ENCODE peak calls at places on chromosomes 16 and 17, in eight cellular contexts. One of them, this sample, is unnamed.

GRCh38 chr16:87189426-87189825 is 127.8 kb downstream of the C16orf95 start:
- DNase-seq in lower leg skin: no peak
- DNase-seq in left ventricle myocardium inferior: no peak
- DNase-seq in heart right ventricle: no peak
- DNase-seq in kidney tubule cell: no peak
- DNase-seq in GM20000: no peak
- DNase-seq in fibroblast of lung: no peak
- DNase-seq in iris pigment epithelial cell: no peak
- DNase-seq in this sample: no peak

GRCh38 chr16:49755291-49755611 is 100.7 kb downstream of the ZNF423 start:
- DNase-seq in left ventricle myocardium inferior: no peak
- DNase-seq in lower leg skin: no peak
- DNase-seq in GM20000: no peak
- DNase-seq in iris pigment epithelial cell: peak
- DNase-seq in heart right ventricle: peak
- DNase-seq in kidney tubule cell: peak
- DNase-seq in fibroblast of lung: peak
- DNase-seq in this sample: peak

GRCh38 chr17:76873856-76874255 is 5.7 kb downstream of the MGAT5B start:
- DNase-seq in heart right ventricle: no peak
- DNase-seq in fibroblast of lung: peak
- DNase-seq in iris pigment epithelial cell: peak
- DNase-seq in kidney tubule cell: no peak
- DNase-seq in GM20000: no peak
- DNase-seq in lower leg skin: no peak
- DNase-seq in left ventricle myocardium inferior: no peak
- DNase-seq in this sample: no peak

GRCh38 chr17:40110457-40110856 is 10.1 kb upstream of the NR1D1 start:
- DNase-seq in fibroblast of lung: no peak
- DNase-seq in iris pigment epithelial cell: no peak
- DNase-seq in lower leg skin: peak
- DNase-seq in heart right ventricle: peak
- DNase-seq in kidney tubule cell: no peak
- DNase-seq in left ventricle myocardium inferior: no peak
- DNase-seq in GM20000: no peak
- DNase-seq in this sample: no peak

GRCh38 chr17:78759203-78759968 is 22.7 kb downstream of the CYTH1 start:
- DNase-seq in iris pigment epithelial cell: peak
- DNase-seq in fibroblast of lung: peak
- DNase-seq in kidney tubule cell: no peak
- DNase-seq in left ventricle myocardium inferior: peak
- DNase-seq in lower leg skin: peak
- DNase-seq in heart right ventricle: peak
- DNase-seq in GM20000: no peak
- DNase-seq in this sample: peak

GRCh38 chr17:64661731-64661980 is 451 bp downstream of the SMURF2 start:
- DNase-seq in lower leg skin: peak
- DNase-seq in iris pigment epithelial cell: no peak
- DNase-seq in heart right ventricle: peak
- DNase-seq in kidney tubule cell: no peak
- DNase-seq in GM20000: no peak
- DNase-seq in left ventricle myocardium inferior: no peak
- DNase-seq in fibroblast of lung: no peak
- DNase-seq in this sample: peak

GRCh38 chr16:50313596-50314483 is 47.5 kb downstream of the ADCY7 start:
- DNase-seq in lower leg skin: peak
- DNase-seq in left ventricle myocardium inferior: peak
- DNase-seq in kidney tubule cell: no peak
- DNase-seq in heart right ventricle: peak
- DNase-seq in fibroblast of lung: no peak
- DNase-seq in iris pigment epithelial cell: peak
- DNase-seq in GM20000: no peak
- DNase-seq in this sample: peak

GRCh38 chr17:31374083-31374447 is 17.4 kb upstream of the RAB11FIP4 start:
- DNase-seq in heart right ventricle: no peak
- DNase-seq in left ventricle myocardium inferior: no peak
- DNase-seq in kidney tubule cell: no peak
- DNase-seq in GM20000: no peak
- DNase-seq in fibroblast of lung: no peak
- DNase-seq in lower leg skin: no peak
- DNase-seq in iris pigment epithelial cell: no peak
- DNase-seq in this sample: no peak

GRCh38 chr17:6140188-6140587 is 70.0 kb downstream of the WSCD1 start:
- DNase-seq in lower leg skin: no peak
- DNase-seq in iris pigment epithelial cell: no peak
- DNase-seq in fibroblast of lung: no peak
- DNase-seq in left ventricle myocardium inferior: no peak
- DNase-seq in kidney tubule cell: no peak
- DNase-seq in heart right ventricle: no peak
- DNase-seq in GM20000: no peak
- DNase-seq in this sample: no peak

GRCh38 chr17:28675980-28676379 is 14.0 kb downstream of the SUPT6H start:
- DNase-seq in heart right ventricle: no peak
- DNase-seq in iris pigment epithelial cell: no peak
- DNase-seq in lower leg skin: peak
- DNase-seq in left ventricle myocardium inferior: no peak
- DNase-seq in fibroblast of lung: no peak
- DNase-seq in GM20000: no peak
- DNase-seq in kidney tubule cell: peak
- DNase-seq in this sample: no peak

GRCh38 chr16:87582221-87582965 is 19.9 kb upstream of the JPH3 start:
- DNase-seq in lower leg skin: peak
- DNase-seq in fibroblast of lung: peak
- DNase-seq in left ventricle myocardium inferior: peak
- DNase-seq in kidney tubule cell: peak
- DNase-seq in heart right ventricle: peak
- DNase-seq in iris pigment epithelial cell: peak
- DNase-seq in GM20000: no peak
- DNase-seq in this sample: peak

GRCh38 chr17:39618252-39618913 is 8.4 kb upstream of the PPP1R1B start:
- DNase-seq in iris pigment epithelial cell: no peak
- DNase-seq in fibroblast of lung: no peak
- DNase-seq in kidney tubule cell: no peak
- DNase-seq in lower leg skin: peak
- DNase-seq in left ventricle myocardium inferior: no peak
- DNase-seq in GM20000: no peak
- DNase-seq in heart right ventricle: no peak
- DNase-seq in this sample: no peak

GRCh38 chr17:59160203-59161025 is 4.9 kb downstream of the PRR11 start:
- DNase-seq in GM20000: no peak
- DNase-seq in lower leg skin: peak
- DNase-seq in iris pigment epithelial cell: no peak
- DNase-seq in heart right ventricle: no peak
- DNase-seq in kidney tubule cell: no peak
- DNase-seq in fibroblast of lung: peak
- DNase-seq in left ventricle myocardium inferior: no peak
- DNase-seq in this sample: no peak

GRCh38 chr16:49330562-49331201 is 42.9 kb upstream of the C16orf78 start:
- DNase-seq in GM20000: no peak
- DNase-seq in lower leg skin: no peak
- DNase-seq in iris pigment epithelial cell: no peak
- DNase-seq in kidney tubule cell: no peak
- DNase-seq in heart right ventricle: no peak
- DNase-seq in left ventricle myocardium inferior: no peak
- DNase-seq in fibroblast of lung: no peak
- DNase-seq in this sample: no peak

GRCh38 chr16:2196162-2196980 is at the start of gene CASKIN1:
- DNase-seq in heart right ventricle: no peak
- DNase-seq in fibroblast of lung: no peak
- DNase-seq in lower leg skin: no peak
- DNase-seq in kidney tubule cell: peak
- DNase-seq in iris pigment epithelial cell: peak
- DNase-seq in left ventricle myocardium inferior: no peak
- DNase-seq in GM20000: peak
- DNase-seq in this sample: no peak

GRCh38 chr17:72587773-72588511 is 467.1 kb downstream of the SOX9 start:
- DNase-seq in lower leg skin: no peak
- DNase-seq in iris pigment epithelial cell: peak
- DNase-seq in left ventricle myocardium inferior: no peak
- DNase-seq in heart right ventricle: no peak
- DNase-seq in fibroblast of lung: peak
- DNase-seq in GM20000: peak
- DNase-seq in kidney tubule cell: peak
- DNase-seq in this sample: no peak

GRCh38 chr17:9284884-9285283 is 263.6 kb downstream of the NTN1 start:
- DNase-seq in left ventricle myocardium inferior: peak
- DNase-seq in kidney tubule cell: no peak
- DNase-seq in fibroblast of lung: no peak
- DNase-seq in heart right ventricle: peak
- DNase-seq in lower leg skin: peak
- DNase-seq in GM20000: no peak
- DNase-seq in iris pigment epithelial cell: no peak
- DNase-seq in this sample: no peak

GRCh38 chr17:61400058-61400785 is 579 bp downstream of the TBX2 start:
- DNase-seq in lower leg skin: no peak
- DNase-seq in kidney tubule cell: no peak
- DNase-seq in heart right ventricle: no peak
- DNase-seq in iris pigment epithelial cell: peak
- DNase-seq in GM20000: peak
- DNase-seq in fibroblast of lung: peak
- DNase-seq in left ventricle myocardium inferior: no peak
- DNase-seq in this sample: no peak

GRCh38 chr16:86631441-86631840 is 53.1 kb downstream of the FOXL1 start:
- DNase-seq in iris pigment epithelial cell: no peak
- DNase-seq in lower leg skin: no peak
- DNase-seq in kidney tubule cell: no peak
- DNase-seq in GM20000: no peak
- DNase-seq in heart right ventricle: no peak
- DNase-seq in left ventricle myocardium inferior: no peak
- DNase-seq in fibroblast of lung: no peak
- DNase-seq in this sample: no peak

GRCh38 chr17:44589316-44590071 is 32.2 kb downstream of the FZD2 start:
- DNase-seq in kidney tubule cell: no peak
- DNase-seq in lower leg skin: no peak
- DNase-seq in left ventricle myocardium inferior: no peak
- DNase-seq in fibroblast of lung: no peak
- DNase-seq in iris pigment epithelial cell: peak
- DNase-seq in heart right ventricle: no peak
- DNase-seq in GM20000: no peak
- DNase-seq in this sample: no peak

GRCh38 chr16:23424292-23424958 is 28.6 kb downstream of the COG7 start:
- DNase-seq in kidney tubule cell: peak
- DNase-seq in heart right ventricle: no peak
- DNase-seq in left ventricle myocardium inferior: no peak
- DNase-seq in lower leg skin: peak
- DNase-seq in iris pigment epithelial cell: peak
- DNase-seq in GM20000: no peak
- DNase-seq in fibroblast of lung: peak
- DNase-seq in this sample: no peak

GRCh38 chr17:37698132-37698615 is 46.7 kb downstream of the HNF1B start:
- DNase-seq in fibroblast of lung: no peak
- DNase-seq in lower leg skin: no peak
- DNase-seq in kidney tubule cell: peak
- DNase-seq in left ventricle myocardium inferior: no peak
- DNase-seq in iris pigment epithelial cell: peak
- DNase-seq in heart right ventricle: no peak
- DNase-seq in GM20000: no peak
- DNase-seq in this sample: no peak

GRCh38 chr17:68598074-68598473 is 3.1 kb downstream of the FAM20A start:
- DNase-seq in left ventricle myocardium inferior: no peak
- DNase-seq in kidney tubule cell: no peak
- DNase-seq in heart right ventricle: no peak
- DNase-seq in fibroblast of lung: no peak
- DNase-seq in GM20000: no peak
- DNase-seq in iris pigment epithelial cell: no peak
- DNase-seq in lower leg skin: no peak
- DNase-seq in this sample: no peak

GRCh38 chr17:69732272-69732671 is 317.8 kb downstream of the MAP2K6 start:
- DNase-seq in left ventricle myocardium inferior: no peak
- DNase-seq in iris pigment epithelial cell: peak
- DNase-seq in kidney tubule cell: peak
- DNase-seq in GM20000: no peak
- DNase-seq in heart right ventricle: no peak
- DNase-seq in lower leg skin: no peak
- DNase-seq in fibroblast of lung: peak
- DNase-seq in this sample: no peak

GRCh38 chr16:24508614-24509013 is 30.8 kb upstream of the RBBP6 start:
- DNase-seq in kidney tubule cell: peak
- DNase-seq in heart right ventricle: no peak
- DNase-seq in fibroblast of lung: peak
- DNase-seq in lower leg skin: no peak
- DNase-seq in GM20000: no peak
- DNase-seq in iris pigment epithelial cell: peak
- DNase-seq in left ventricle myocardium inferior: no peak
- DNase-seq in this sample: no peak

GRCh38 chr16:58338205-58338604 is 43.4 kb upstream of the PRSS54 start:
- DNase-seq in iris pigment epithelial cell: no peak
- DNase-seq in fibroblast of lung: no peak
- DNase-seq in heart right ventricle: no peak
- DNase-seq in GM20000: no peak
- DNase-seq in kidney tubule cell: no peak
- DNase-seq in lower leg skin: no peak
- DNase-seq in left ventricle myocardium inferior: no peak
- DNase-seq in this sample: no peak

GRCh38 chr16:87464691-87465300 is 28.0 kb downstream of the ZCCHC14 start:
- DNase-seq in left ventricle myocardium inferior: peak
- DNase-seq in lower leg skin: peak
- DNase-seq in iris pigment epithelial cell: peak
- DNase-seq in fibroblast of lung: peak
- DNase-seq in GM20000: peak
- DNase-seq in kidney tubule cell: peak
- DNase-seq in heart right ventricle: peak
- DNase-seq in this sample: peak

GRCh38 chr16:2990891-2991290 is 10.6 kb upstream of the PKMYT1 start:
- DNase-seq in kidney tubule cell: no peak
- DNase-seq in GM20000: no peak
- DNase-seq in lower leg skin: no peak
- DNase-seq in heart right ventricle: no peak
- DNase-seq in left ventricle myocardium inferior: no peak
- DNase-seq in fibroblast of lung: no peak
- DNase-seq in iris pigment epithelial cell: no peak
- DNase-seq in this sample: no peak

GRCh38 chr17:17408236-17408794 is 68.5 kb upstream of the MED9 start:
- DNase-seq in GM20000: no peak
- DNase-seq in iris pigment epithelial cell: peak
- DNase-seq in lower leg skin: no peak
- DNase-seq in fibroblast of lung: peak
- DNase-seq in kidney tubule cell: peak
- DNase-seq in heart right ventricle: no peak
- DNase-seq in left ventricle myocardium inferior: no peak
- DNase-seq in this sample: no peak

GRCh38 chr16:66365588-66365987 is 903 bp upstream of the CDH5 start:
- DNase-seq in fibroblast of lung: peak
- DNase-seq in GM20000: no peak
- DNase-seq in left ventricle myocardium inferior: peak
- DNase-seq in iris pigment epithelial cell: peak
- DNase-seq in lower leg skin: peak
- DNase-seq in kidney tubule cell: no peak
- DNase-seq in heart right ventricle: peak
- DNase-seq in this sample: peak

GRCh38 chr17:39271546-39271945 is 45.8 kb upstream of the STAC2 start:
- DNase-seq in lower leg skin: no peak
- DNase-seq in iris pigment epithelial cell: peak
- DNase-seq in left ventricle myocardium inferior: no peak
- DNase-seq in heart right ventricle: no peak
- DNase-seq in kidney tubule cell: no peak
- DNase-seq in GM20000: no peak
- DNase-seq in fibroblast of lung: peak
- DNase-seq in this sample: peak

GRCh38 chr16:78749745-78750268 is 650.4 kb downstream of the WWOX start:
- DNase-seq in kidney tubule cell: no peak
- DNase-seq in left ventricle myocardium inferior: no peak
- DNase-seq in lower leg skin: no peak
- DNase-seq in iris pigment epithelial cell: no peak
- DNase-seq in fibroblast of lung: no peak
- DNase-seq in heart right ventricle: no peak
- DNase-seq in GM20000: no peak
- DNase-seq in this sample: no peak

GRCh38 chr17:72038427-72038826 is 82.4 kb upstream of the SOX9 start:
- DNase-seq in iris pigment epithelial cell: no peak
- DNase-seq in lower leg skin: no peak
- DNase-seq in kidney tubule cell: no peak
- DNase-seq in left ventricle myocardium inferior: no peak
- DNase-seq in fibroblast of lung: no peak
- DNase-seq in GM20000: no peak
- DNase-seq in heart right ventricle: no peak
- DNase-seq in this sample: no peak

GRCh38 chr17:14664511-14664910 is 363.6 kb downstream of the HS3ST3B1 start:
- DNase-seq in iris pigment epithelial cell: no peak
- DNase-seq in GM20000: no peak
- DNase-seq in fibroblast of lung: no peak
- DNase-seq in heart right ventricle: no peak
- DNase-seq in kidney tubule cell: no peak
- DNase-seq in lower leg skin: no peak
- DNase-seq in left ventricle myocardium inferior: no peak
- DNase-seq in this sample: no peak

This sample was measured in testis.